ENCODE peak calls at places on chromosome 13, in five cellular contexts. X, P, U, O and D are unnamed samples.

GRCh38 chr13:44748439-44748838 is 172.3 kb upstream of the TSC22D1 start:
- ATAC-seq in P (no peak), U (no peak), O (no peak), X (no peak), D (no peak)

GRCh38 chr13:20546559-20546958 is 20.4 kb upstream of the IFT88 start:
- ATAC-seq in U (peak; percentile 26), P (peak; percentile 30), O (no peak), X (no peak), D (no peak)

GRCh38 chr13:113137656-113138292 is 15.2 kb downstream of the F10 start:
- ATAC-seq in P (peak; percentile 51), U (no peak), O (no peak), X (no peak), D (no peak)

GRCh38 chr13:37621811-37622361 is 23.3 kb upstream of the POSTN start:
- ATAC-seq in P (no peak), O (no peak), U (no peak), X (no peak), D (no peak)

GRCh38 chr13:109883181-109884180 is 97.1 kb upstream of the IRS2 start:
- ATAC-seq in X (no peak), P (no peak), U (no peak), O (no peak), D (no peak)

GRCh38 chr13:20193924-20194631 is 1.3 kb upstream of the GJB2 start:
- ATAC-seq in O (peak; percentile 47), P (no peak), X (peak; percentile 10), U (no peak), D (no peak)

GRCh38 chr13:40617801-40618356 is 48.6 kb downstream of the FOXO1 start:
- ATAC-seq in X (no peak), O (no peak), U (peak; percentile 44), P (peak; percentile 50), D (no peak)

GRCh38 chr13:25980255-25980654 is 71.6 kb downstream of the SHISA2 start:
- ATAC-seq in X (peak; percentile 58), U (peak; percentile 70), O (peak; percentile 40), P (no peak), D (no peak)

GRCh38 chr13:23205807-23206206 is 25.0 kb downstream of the SGCG start:
- ATAC-seq in O (no peak), X (no peak), P (no peak), U (no peak), D (no peak)

GRCh38 chr13:112062619-112063308 is 4.2 kb upstream of the SOX1 start:
- ATAC-seq in X (no peak), O (no peak), P (no peak), U (no peak), D (no peak)

GRCh38 chr13:109297628-109298027 is 488.8 kb downstream of the IRS2 start:
- ATAC-seq in X (no peak), O (no peak), P (no peak), U (no peak), D (no peak)

GRCh38 chr13:59829690-59830089 is 334.0 kb downstream of the DIAPH3 start:
- ATAC-seq in U (no peak), P (no peak), X (no peak), O (no peak), D (no peak)

GRCh38 chr13:42720116-42720857 is 61.1 kb upstream of the FAM216B start:
- ATAC-seq in P (peak; percentile 57), O (no peak), X (no peak), U (peak; percentile 78), D (peak; percentile 81)

GRCh38 chr13:44508562-44509062 is 67.5 kb downstream of the TSC22D1 start:
- ATAC-seq in O (no peak), P (peak; percentile 54), U (no peak), X (no peak), D (no peak)

GRCh38 chr13:77833331-77833863 is 85.2 kb downstream of the EDNRB start:
- ATAC-seq in O (no peak), X (no peak), P (peak; percentile 35), U (no peak), D (peak; percentile 78)

GRCh38 chr13:24834902-24835510 is 71.0 kb downstream of the RNF17 start:
- ATAC-seq in U (no peak), O (no peak), P (no peak), X (no peak), D (no peak)

GRCh38 chr13:53281677-53282076 is 253.1 kb downstream of the OLFM4 start:
- ATAC-seq in U (no peak), P (no peak), O (no peak), X (no peak), D (no peak)

GRCh38 chr13:70255406-70255991 is 147.2 kb upstream of the KLHL1 start:
- ATAC-seq in U (peak; percentile 33), P (no peak), O (no peak), X (no peak), D (no peak)

GRCh38 chr13:76894401-76895110 is 8.4 kb upstream of the KCTD12 start:
- ATAC-seq in P (peak; percentile 33), X (no peak), U (no peak), O (no peak), D (no peak)

GRCh38 chr13:98658131-98658530 is 81.2 kb upstream of the STK24 start:
- ATAC-seq in U (peak; percentile 81), X (no peak), P (peak; percentile 54), O (no peak), D (no peak)

GRCh38 chr13:62337109-62337880 is 921.6 kb upstream of the PCDH20 start:
- ATAC-seq in O (no peak), X (no peak), P (no peak), U (no peak), D (no peak)

GRCh38 chr13:82654851-82655517 is 1227.3 kb downstream of the SLITRK1 start:
- ATAC-seq in U (peak; percentile 80), P (no peak), O (no peak), X (no peak), D (peak; percentile 95)

GRCh38 chr13:108060111-108060510 is 155.2 kb downstream of the LIG4 start:
- ATAC-seq in P (no peak), X (no peak), U (no peak), O (no peak), D (no peak)

GRCh38 chr13:47886314-47886713 is 114.8 kb downstream of the SUCLA2 start:
- ATAC-seq in X (peak; percentile 56), U (no peak), O (no peak), P (no peak), D (no peak)

GRCh38 chr13:27405521-27406134 is 18.8 kb upstream of the GTF3A start:
- ATAC-seq in O (peak; percentile 46), X (no peak), U (no peak), P (peak; percentile 9), D (no peak)

GRCh38 chr13:110491869-110492268 is 69.7 kb downstream of the RAB20 start:
- ATAC-seq in U (no peak), X (no peak), P (no peak), O (no peak), D (no peak)

GRCh38 chr13:52784591-52785340 is 45.1 kb upstream of the CNMD start:
- ATAC-seq in O (no peak), U (no peak), X (no peak), P (no peak), D (no peak)

GRCh38 chr13:99900960-99901359 is 70.6 kb downstream of the ZIC5 start:
- ATAC-seq in O (no peak), P (no peak), X (no peak), U (no peak), D (no peak)

GRCh38 chr13:99896712-99897440 is 74.7 kb downstream of the ZIC5 start:
- ATAC-seq in P (no peak), O (no peak), X (no peak), U (no peak), D (no peak)

GRCh38 chr13:99895428-99895998 is 76.1 kb downstream of the ZIC5 start:
- ATAC-seq in O (no peak), U (peak; percentile 29), X (no peak), P (peak; percentile 60), D (no peak)

GRCh38 chr13:99895999-99896695 is 75.4 kb downstream of the ZIC5 start:
- ATAC-seq in U (no peak), P (no peak), O (no peak), X (no peak), D (no peak)

GRCh38 chr13:99898421-99898820 is 73.1 kb downstream of the ZIC5 start:
- ATAC-seq in O (no peak), U (no peak), P (no peak), X (no peak), D (no peak)
- H3K4me1 ChIP-seq in O (peaks cover 15% of the 10 kb centered on the region), U (peaks cover 10% of the 10 kb centered on the region), P (no peaks in the 10 kb centered on the region), X (no peaks in the 10 kb centered on the region), D (no peaks in the 10 kb centered on the region)

GRCh38 chr13:97515643-97516042 is 81.7 kb downstream of the RAP2A start:
- ATAC-seq in U (no peak), O (no peak), X (no peak), P (no peak), D (no peak)
- TF ChIP-seq CTCF in U (no peak), O (no peak), X (no peak), P (no peak), D (no peak)

DNA sequence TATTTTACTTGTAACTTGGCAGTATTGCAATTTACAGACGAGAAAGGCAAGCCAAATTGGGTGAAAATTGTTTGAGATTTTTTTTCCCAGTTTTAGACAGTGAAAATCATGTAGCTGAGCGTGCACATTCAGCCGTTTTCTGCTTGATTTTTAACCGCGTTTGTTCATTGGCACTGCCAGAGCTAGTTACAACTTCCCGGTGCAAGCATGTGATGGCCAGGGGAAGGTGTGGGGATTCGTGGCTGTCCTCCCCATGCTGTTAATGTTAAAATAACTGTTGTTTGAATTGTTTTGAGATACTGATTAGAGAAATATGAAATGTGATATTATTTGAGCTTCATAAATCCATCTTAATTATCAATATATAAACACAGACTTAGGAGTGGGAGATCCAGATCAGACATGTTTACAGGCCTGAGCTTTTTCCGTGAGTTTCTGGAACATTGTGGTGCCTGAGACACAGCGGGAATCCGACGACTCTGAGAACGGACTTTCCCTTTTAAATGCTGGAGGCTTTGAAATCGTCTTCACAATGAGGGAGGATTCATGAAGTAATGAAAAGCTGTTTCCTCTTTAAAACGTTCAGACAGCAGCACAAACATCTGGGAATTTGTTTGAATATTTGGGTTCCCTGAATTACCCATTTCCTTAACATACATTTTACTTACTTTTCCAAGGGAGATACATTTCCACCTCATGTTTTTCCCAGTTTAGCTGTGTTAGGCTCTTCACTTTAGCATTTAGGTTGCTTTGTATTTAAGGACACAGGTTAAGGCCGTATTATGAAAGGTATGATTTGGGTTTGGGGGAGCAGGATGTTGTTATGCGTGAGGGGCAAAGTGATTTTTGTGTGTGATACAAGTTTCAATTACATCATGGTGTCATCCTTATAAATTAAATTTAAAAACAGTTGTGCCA is 125.8 kb downstream of the KCNRG start:
- ATAC-seq in P (peak; percentile 15), O (no peak), X (no peak), U (peak; percentile 43), D (no peak)
- H3K27ac ChIP-seq in P (no peak overlapping the region), O (no peak overlapping the region), X (no peak overlapping the region), U (peak overlapping the region; percentile 44), D (peak overlapping the region; percentile 18)

DNA sequence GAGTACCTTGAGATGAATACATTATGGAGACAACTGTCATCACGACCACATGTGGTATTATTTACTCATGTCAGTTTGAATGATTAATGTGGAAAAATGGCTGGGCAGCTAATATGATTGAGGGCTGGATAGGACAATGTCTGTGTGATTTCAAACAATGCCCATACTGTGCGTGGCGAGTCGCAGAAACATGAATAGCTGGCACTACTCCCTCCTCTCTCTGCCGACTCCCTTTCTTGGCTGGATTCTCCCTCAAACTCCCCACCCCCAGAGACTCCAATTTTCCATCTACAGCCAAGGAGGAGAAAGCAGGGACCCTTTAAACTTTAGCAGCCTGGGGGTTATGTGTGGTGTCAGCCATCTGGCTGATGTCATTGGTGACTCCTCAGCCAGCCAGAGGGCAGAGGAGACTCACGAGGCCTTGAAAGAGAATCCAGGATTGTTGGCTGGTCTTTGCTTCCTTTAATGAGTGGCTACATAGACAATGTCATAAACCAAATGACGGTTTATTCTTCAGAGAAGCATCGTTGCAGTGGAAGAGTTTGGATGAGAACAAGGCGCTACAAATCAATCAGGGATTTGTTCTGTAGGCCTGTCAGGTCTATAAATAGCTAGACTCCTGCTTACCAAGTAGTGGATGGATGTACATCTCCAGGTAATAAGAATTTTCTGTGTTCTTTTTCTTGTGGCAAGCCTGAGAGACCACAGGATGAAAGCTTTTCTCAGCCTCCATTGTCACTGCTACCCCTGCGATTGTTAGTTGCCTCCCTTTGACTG is 165.6 kb downstream of the DLEU7 start:
- ATAC-seq in X (peak; percentile 15), O (no peak), P (no peak), U (no peak), D (peak; percentile 25)
- H3K4me1 ChIP-seq in X (peaks cover 20% of the 10 kb centered on the region), O (peaks cover 5% of the 10 kb centered on the region), P (no peaks in the 10 kb centered on the region), U (peaks cover 12% of the 10 kb centered on the region), D (no peaks in the 10 kb centered on the region)